ENCODE peak calls at places on chromosomes 7 and 10, in nine cellular contexts. One of them, this sample, is unnamed. For H3K4me1, the result is how much of the 10 kb centered on the place peaks cover.

GRCh38 chr10:108097258-108097657 is 932.8 kb upstream of the SORCS1 start:
- DNase-seq in heart right ventricle: no peak
- DNase-seq in CD8-positive, alpha-beta memory T cell: no peak
- DNase-seq in cardiac muscle cell: no peak
- DNase-seq in sigmoid colon: no peak
- DNase-seq in mammary epithelial cell: no peak
- DNase-seq in tibial nerve: no peak
- DNase-seq in A549: no peak
- DNase-seq in CD8-positive, alpha-beta T cell: no peak
- DNase-seq in this sample: no peak

GRCh38 chr7:8430643-8431042 is 2.8 kb upstream of the NXPH1 start:
- DNase-seq in heart right ventricle: no peak
- DNase-seq in CD8-positive, alpha-beta memory T cell: no peak
- DNase-seq in cardiac muscle cell: no peak
- DNase-seq in sigmoid colon: no peak
- DNase-seq in mammary epithelial cell: no peak
- DNase-seq in tibial nerve: no peak
- DNase-seq in A549: no peak
- DNase-seq in CD8-positive, alpha-beta T cell: no peak
- DNase-seq in this sample: no peak

GRCh38 chr7:5766321-5766761 is 15.1 kb downstream of the RNF216 start:
- DNase-seq in heart right ventricle: no peak
- DNase-seq in CD8-positive, alpha-beta memory T cell: no peak
- DNase-seq in cardiac muscle cell: peak
- DNase-seq in sigmoid colon: no peak
- DNase-seq in mammary epithelial cell: no peak
- DNase-seq in tibial nerve: no peak
- DNase-seq in A549: no peak
- DNase-seq in CD8-positive, alpha-beta T cell: no peak
- DNase-seq in this sample: no peak

GRCh38 chr7:27097686-27098492 is 2.1 kb upstream of the HOXA1 start:
- DNase-seq in heart right ventricle: no peak
- DNase-seq in CD8-positive, alpha-beta memory T cell: no peak
- DNase-seq in cardiac muscle cell: no peak
- DNase-seq in sigmoid colon: peak
- DNase-seq in mammary epithelial cell: peak
- DNase-seq in tibial nerve: no peak
- DNase-seq in A549: no peak
- DNase-seq in CD8-positive, alpha-beta T cell: no peak
- DNase-seq in this sample: no peak

GRCh38 chr7:77569514-77570232 is 32.6 kb downstream of the PTPN12 start:
- DNase-seq in heart right ventricle: no peak
- DNase-seq in CD8-positive, alpha-beta memory T cell: no peak
- DNase-seq in cardiac muscle cell: peak
- DNase-seq in sigmoid colon: no peak
- DNase-seq in mammary epithelial cell: no peak
- DNase-seq in tibial nerve: no peak
- DNase-seq in A549: no peak
- DNase-seq in CD8-positive, alpha-beta T cell: no peak
- DNase-seq in this sample: no peak

GRCh38 chr7:55550010-55550409 is 22.3 kb downstream of the VOPP1 start:
- DNase-seq in heart right ventricle: no peak
- DNase-seq in CD8-positive, alpha-beta memory T cell: no peak
- DNase-seq in cardiac muscle cell: no peak
- DNase-seq in sigmoid colon: no peak
- DNase-seq in mammary epithelial cell: no peak
- DNase-seq in tibial nerve: no peak
- DNase-seq in A549: peak
- DNase-seq in CD8-positive, alpha-beta T cell: no peak
- DNase-seq in this sample: no peak

GRCh38 chr7:79531905-79532304 is 78.4 kb upstream of the MAGI2 start:
- DNase-seq in heart right ventricle: no peak
- DNase-seq in CD8-positive, alpha-beta memory T cell: no peak
- DNase-seq in cardiac muscle cell: no peak
- DNase-seq in sigmoid colon: no peak
- DNase-seq in mammary epithelial cell: no peak
- DNase-seq in tibial nerve: no peak
- DNase-seq in A549: no peak
- DNase-seq in CD8-positive, alpha-beta T cell: no peak
- DNase-seq in this sample: no peak

GRCh38 chr10:124721295-124722052 is 22.7 kb downstream of the FAM53B start:
- DNase-seq in heart right ventricle: peak
- DNase-seq in CD8-positive, alpha-beta memory T cell: no peak
- DNase-seq in cardiac muscle cell: peak
- DNase-seq in sigmoid colon: peak
- DNase-seq in mammary epithelial cell: no peak
- DNase-seq in tibial nerve: no peak
- DNase-seq in A549: no peak
- DNase-seq in CD8-positive, alpha-beta T cell: no peak
- DNase-seq in this sample: no peak

GRCh38 chr7:11216276-11216675 is 242.6 kb downstream of the PHF14 start:
- DNase-seq in heart right ventricle: no peak
- DNase-seq in CD8-positive, alpha-beta memory T cell: no peak
- DNase-seq in cardiac muscle cell: no peak
- DNase-seq in sigmoid colon: no peak
- DNase-seq in mammary epithelial cell: no peak
- DNase-seq in tibial nerve: no peak
- DNase-seq in A549: no peak
- DNase-seq in CD8-positive, alpha-beta T cell: no peak
- DNase-seq in this sample: no peak

GRCh38 chr7:44276571-44277101 is 48.8 kb downstream of the CAMK2B start:
- DNase-seq in heart right ventricle: no peak
- DNase-seq in CD8-positive, alpha-beta memory T cell: no peak
- DNase-seq in cardiac muscle cell: no peak
- DNase-seq in sigmoid colon: peak
- DNase-seq in mammary epithelial cell: no peak
- DNase-seq in tibial nerve: no peak
- DNase-seq in A549: no peak
- DNase-seq in CD8-positive, alpha-beta T cell: no peak
- DNase-seq in this sample: peak
- H3K4me1 ChIP-seq in heart right ventricle: under half
- H3K4me1 ChIP-seq in CD8-positive, alpha-beta memory T cell: under half
- H3K4me1 ChIP-seq in cardiac muscle cell: under half
- H3K4me1 ChIP-seq in sigmoid colon: under half
- H3K4me1 ChIP-seq in mammary epithelial cell: under half
- H3K4me1 ChIP-seq in tibial nerve: under half
- H3K4me1 ChIP-seq in A549: under half
- H3K4me1 ChIP-seq in CD8-positive, alpha-beta T cell: under half
- H3K4me1 ChIP-seq in this sample: under half

GRCh38 chr10:75102830-75103673 is 8.4 kb upstream of the SAMD8 start:
- DNase-seq in heart right ventricle: no peak
- DNase-seq in CD8-positive, alpha-beta memory T cell: no peak
- DNase-seq in cardiac muscle cell: no peak
- DNase-seq in sigmoid colon: peak
- DNase-seq in mammary epithelial cell: no peak
- DNase-seq in tibial nerve: no peak
- DNase-seq in A549: no peak
- DNase-seq in CD8-positive, alpha-beta T cell: no peak
- DNase-seq in this sample: no peak

GRCh38 chr10:75099952-75100763 is 11.3 kb upstream of the SAMD8 start:
- DNase-seq in heart right ventricle: peak
- DNase-seq in CD8-positive, alpha-beta memory T cell: peak
- DNase-seq in cardiac muscle cell: peak
- DNase-seq in sigmoid colon: peak
- DNase-seq in mammary epithelial cell: peak
- DNase-seq in tibial nerve: peak
- DNase-seq in A549: peak
- DNase-seq in CD8-positive, alpha-beta T cell: peak
- DNase-seq in this sample: no peak

GRCh38 chr10:75101416-75102251 is 9.8 kb upstream of the SAMD8 start:
- DNase-seq in heart right ventricle: peak
- DNase-seq in CD8-positive, alpha-beta memory T cell: no peak
- DNase-seq in cardiac muscle cell: no peak
- DNase-seq in sigmoid colon: peak
- DNase-seq in mammary epithelial cell: no peak
- DNase-seq in tibial nerve: no peak
- DNase-seq in A549: no peak
- DNase-seq in CD8-positive, alpha-beta T cell: no peak
- DNase-seq in this sample: no peak

GRCh38 chr10:75098902-75099673 is 12.4 kb upstream of the SAMD8 start:
- DNase-seq in heart right ventricle: no peak
- DNase-seq in CD8-positive, alpha-beta memory T cell: no peak
- DNase-seq in cardiac muscle cell: no peak
- DNase-seq in sigmoid colon: no peak
- DNase-seq in mammary epithelial cell: no peak
- DNase-seq in tibial nerve: no peak
- DNase-seq in A549: no peak
- DNase-seq in CD8-positive, alpha-beta T cell: no peak
- DNase-seq in this sample: no peak

GRCh38 chr10:75100764-75101291 is 10.6 kb upstream of the SAMD8 start:
- DNase-seq in heart right ventricle: no peak
- DNase-seq in CD8-positive, alpha-beta memory T cell: no peak
- DNase-seq in cardiac muscle cell: no peak
- DNase-seq in sigmoid colon: no peak
- DNase-seq in mammary epithelial cell: no peak
- DNase-seq in tibial nerve: no peak
- DNase-seq in A549: no peak
- DNase-seq in CD8-positive, alpha-beta T cell: no peak
- DNase-seq in this sample: no peak
- H3K27ac ChIP-seq in heart right ventricle: peak
- H3K27ac ChIP-seq in CD8-positive, alpha-beta memory T cell: no peak
- H3K27ac ChIP-seq in cardiac muscle cell: no peak
- H3K27ac ChIP-seq in sigmoid colon: no peak
- H3K27ac ChIP-seq in mammary epithelial cell: no peak
- H3K27ac ChIP-seq in tibial nerve: no peak
- H3K27ac ChIP-seq in A549: no peak
- H3K27ac ChIP-seq in CD8-positive, alpha-beta T cell: no peak
- H3K27ac ChIP-seq in this sample: no peak

GRCh38 chr10:128568041-128568440 is 441.8 kb upstream of the MKI67 start:
- DNase-seq in heart right ventricle: no peak
- DNase-seq in CD8-positive, alpha-beta memory T cell: no peak
- DNase-seq in cardiac muscle cell: no peak
- DNase-seq in sigmoid colon: no peak
- DNase-seq in mammary epithelial cell: no peak
- DNase-seq in tibial nerve: no peak
- DNase-seq in A549: no peak
- DNase-seq in CD8-positive, alpha-beta T cell: no peak
- DNase-seq in this sample: no peak

GRCh38 chr10:128568491-128568890 is 442.3 kb upstream of the MKI67 start:
- DNase-seq in heart right ventricle: no peak
- DNase-seq in CD8-positive, alpha-beta memory T cell: no peak
- DNase-seq in cardiac muscle cell: no peak
- DNase-seq in sigmoid colon: no peak
- DNase-seq in mammary epithelial cell: no peak
- DNase-seq in tibial nerve: no peak
- DNase-seq in A549: no peak
- DNase-seq in CD8-positive, alpha-beta T cell: no peak
- DNase-seq in this sample: no peak

GRCh38 chr10:128568979-128569378 is 442.8 kb upstream of the MKI67 start:
- DNase-seq in heart right ventricle: no peak
- DNase-seq in CD8-positive, alpha-beta memory T cell: no peak
- DNase-seq in cardiac muscle cell: no peak
- DNase-seq in sigmoid colon: no peak
- DNase-seq in mammary epithelial cell: no peak
- DNase-seq in tibial nerve: no peak
- DNase-seq in A549: no peak
- DNase-seq in CD8-positive, alpha-beta T cell: no peak
- DNase-seq in this sample: no peak

GRCh38 chr10:128570596-128570995 is 444.4 kb upstream of the MKI67 start:
- DNase-seq in heart right ventricle: no peak
- DNase-seq in CD8-positive, alpha-beta memory T cell: no peak
- DNase-seq in cardiac muscle cell: no peak
- DNase-seq in sigmoid colon: no peak
- DNase-seq in mammary epithelial cell: no peak
- DNase-seq in tibial nerve: no peak
- DNase-seq in A549: no peak
- DNase-seq in CD8-positive, alpha-beta T cell: no peak
- DNase-seq in this sample: no peak

GRCh38 chr10:128569546-128569945 is 443.3 kb upstream of the MKI67 start:
- DNase-seq in heart right ventricle: no peak
- DNase-seq in CD8-positive, alpha-beta memory T cell: no peak
- DNase-seq in cardiac muscle cell: no peak
- DNase-seq in sigmoid colon: no peak
- DNase-seq in mammary epithelial cell: no peak
- DNase-seq in tibial nerve: no peak
- DNase-seq in A549: no peak
- DNase-seq in CD8-positive, alpha-beta T cell: no peak
- DNase-seq in this sample: no peak
- H3K4me1 ChIP-seq in heart right ventricle: under half
- H3K4me1 ChIP-seq in CD8-positive, alpha-beta memory T cell: under half
- H3K4me1 ChIP-seq in cardiac muscle cell: under half
- H3K4me1 ChIP-seq in sigmoid colon: under half
- H3K4me1 ChIP-seq in mammary epithelial cell: under half
- H3K4me1 ChIP-seq in tibial nerve: under half
- H3K4me1 ChIP-seq in A549: under half
- H3K4me1 ChIP-seq in CD8-positive, alpha-beta T cell: under half
- H3K4me1 ChIP-seq in this sample: under half

DNA sequence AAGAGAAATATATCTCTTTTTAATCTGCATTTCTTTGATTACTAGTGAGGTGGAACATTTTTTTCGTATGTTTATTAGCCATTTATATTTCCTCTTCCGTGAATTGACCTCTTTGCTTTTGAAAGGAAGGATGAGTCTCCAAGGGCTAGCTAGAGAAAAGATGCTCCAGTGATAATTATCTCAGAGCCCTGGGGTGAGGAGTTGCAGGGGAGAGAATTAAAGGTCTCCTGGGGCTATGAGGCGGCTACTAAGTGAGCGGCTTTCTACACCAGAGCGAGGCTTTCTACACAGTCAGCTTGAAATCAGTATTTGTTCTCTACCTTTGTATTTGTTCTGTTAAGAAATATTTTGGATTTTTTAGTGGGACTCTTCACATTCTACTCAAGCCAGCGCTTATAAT is 712.1 kb upstream of the GALNT17 start:
- DNase-seq in heart right ventricle: no peak
- DNase-seq in CD8-positive, alpha-beta memory T cell: no peak
- DNase-seq in cardiac muscle cell: no peak
- DNase-seq in sigmoid colon: no peak
- DNase-seq in mammary epithelial cell: no peak
- DNase-seq in tibial nerve: no peak
- DNase-seq in A549: no peak
- DNase-seq in CD8-positive, alpha-beta T cell: no peak
- DNase-seq in this sample: no peak
- H3K27ac ChIP-seq in heart right ventricle: no peak
- H3K27ac ChIP-seq in CD8-positive, alpha-beta memory T cell: no peak
- H3K27ac ChIP-seq in cardiac muscle cell: no peak
- H3K27ac ChIP-seq in sigmoid colon: no peak
- H3K27ac ChIP-seq in mammary epithelial cell: no peak
- H3K27ac ChIP-seq in tibial nerve: no peak
- H3K27ac ChIP-seq in A549: no peak
- H3K27ac ChIP-seq in CD8-positive, alpha-beta T cell: no peak
- H3K27ac ChIP-seq in this sample: no peak

GRCh38 chr10:22479419-22479818 is 134.1 kb downstream of the SPAG6 start:
- DNase-seq in heart right ventricle: no peak
- DNase-seq in CD8-positive, alpha-beta memory T cell: no peak
- DNase-seq in cardiac muscle cell: peak
- DNase-seq in sigmoid colon: no peak
- DNase-seq in mammary epithelial cell: no peak
- DNase-seq in tibial nerve: no peak
- DNase-seq in A549: no peak
- DNase-seq in CD8-positive, alpha-beta T cell: no peak
- DNase-seq in this sample: no peak
- H3K4me1 ChIP-seq in heart right ventricle: under half
- H3K4me1 ChIP-seq in CD8-positive, alpha-beta memory T cell: under half
- H3K4me1 ChIP-seq in cardiac muscle cell: under half
- H3K4me1 ChIP-seq in sigmoid colon: under half
- H3K4me1 ChIP-seq in mammary epithelial cell: under half
- H3K4me1 ChIP-seq in tibial nerve: under half
- H3K4me1 ChIP-seq in A549: under half
- H3K4me1 ChIP-seq in CD8-positive, alpha-beta T cell: under half
- H3K4me1 ChIP-seq in this sample: under half